ENCODE peak calls at places on chromosome 15, in seven cellular contexts. I is lower lobe of right lung, V is fibroblast of the aortic adventitia, W is nephron progenitor cell, G is GM12865, E is Caco-2, Y is thoracic aorta. T is an unnamed sample.

GRCh38 chr15:30990451-30991300 is 752 bp downstream of the MTMR10 start:
- DNase-seq in I (no peak), V (peak; percentile 49), W (no peak), G (no peak), E (no peak), Y (no peak), T (no peak)

GRCh38 chr15:82710208-82710555 is 507 bp upstream of the AP3B2 start:
- DNase-seq in I (no peak), V (no peak), W (no peak), G (no peak), E (no peak), Y (no peak), T (no peak)

GRCh38 chr15:76336254-76337046 is at the start of gene ISL2:
- DNase-seq in I (peak; percentile 84), V (peak; percentile 72), W (peak; percentile 86), G (peak; percentile 97), E (peak; percentile 97), Y (no peak), T (peak; percentile 93)

GRCh38 chr15:64580696-64581407 is 120.5 kb downstream of the ZNF609 start:
- DNase-seq in I (no peak), V (no peak), W (no peak), G (no peak), E (no peak), Y (no peak), T (no peak)

GRCh38 chr15:82571722-82572222 is 31.5 kb upstream of the RPS17 start:
- DNase-seq in I (peak; percentile 57), V (peak; percentile 76), W (peak; percentile 48), G (no peak), E (no peak), Y (peak; percentile 11), T (no peak)

GRCh38 chr15:50166216-50166615 is 15.8 kb upstream of the SLC27A2 start:
- DNase-seq in I (no peak), V (peak; percentile 86), W (no peak), G (no peak), E (no peak), Y (no peak), T (no peak)

GRCh38 chr15:63836579-63836978 is 2.8 kb upstream of the HERC1 start:
- DNase-seq in I (no peak), V (peak; percentile 38), W (no peak), G (no peak), E (no peak), Y (no peak), T (no peak)

GRCh38 chr15:45821390-45821789 is 186.6 kb downstream of the SQOR start:
- DNase-seq in I (no peak), V (no peak), W (no peak), G (no peak), E (no peak), Y (no peak), T (no peak)

GRCh38 chr15:25894371-25894902 is 31.3 kb upstream of the ATP10A start:
- DNase-seq in I (no peak), V (no peak), W (no peak), G (no peak), E (no peak), Y (no peak), T (no peak)

GRCh38 chr15:74632601-74633000 is 17.0 kb downstream of the CLK3 start:
- DNase-seq in I (no peak), V (no peak), W (no peak), G (no peak), E (no peak), Y (no peak), T (no peak)

GRCh38 chr15:90382305-90382704 is 5.7 kb upstream of the IQGAP1 start:
- DNase-seq in I (no peak), V (no peak), W (no peak), G (no peak), E (no peak), Y (no peak), T (no peak)

GRCh38 chr15:73678498-73678897 is 5.7 kb upstream of the CD276 start:
- DNase-seq in I (no peak), V (no peak), W (no peak), G (no peak), E (no peak), Y (no peak), T (no peak)

GRCh38 chr15:101045236-101045646 is 126.1 kb downstream of the LRRK1 start:
- DNase-seq in I (peak; percentile 21), V (no peak), W (no peak), G (no peak), E (no peak), Y (no peak), T (no peak)

GRCh38 chr15:43517354-43518072 is at the start of gene MAP1A:
- DNase-seq in I (no peak), V (peak; percentile 70), W (peak; percentile 64), G (no peak), E (peak; percentile 34), Y (no peak), T (no peak)

DNA sequence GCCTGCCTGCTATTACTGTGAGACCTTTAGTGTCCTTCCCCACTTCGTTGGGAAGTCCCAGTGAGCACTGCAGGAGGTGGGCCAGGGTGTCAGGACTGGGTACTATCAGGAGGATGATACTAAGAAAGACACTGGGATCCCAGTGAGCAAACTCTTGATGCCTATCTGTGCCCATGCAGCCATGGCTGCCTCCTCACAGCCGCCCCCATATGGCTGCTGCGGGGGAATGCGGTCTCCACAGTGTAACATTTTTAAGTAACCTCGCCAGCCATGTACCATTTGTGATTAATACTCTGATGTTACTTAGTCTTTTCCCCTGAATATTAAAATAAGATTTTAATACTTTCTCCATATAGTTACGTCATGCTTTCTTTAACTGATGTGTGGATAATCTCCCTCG is 312.2 kb downstream of the RYR3 start:
- DNase-seq in I (no peak), V (no peak), W (no peak), G (peak; percentile 2), E (no peak), Y (no peak), T (no peak)
- TF ChIP-seq CTCF in I (no peak), V (no peak), W (peak; percentile 14), G (peak; percentile 7), E (peak; percentile 11), Y (no peak), T (peak; percentile 21)

DNA sequence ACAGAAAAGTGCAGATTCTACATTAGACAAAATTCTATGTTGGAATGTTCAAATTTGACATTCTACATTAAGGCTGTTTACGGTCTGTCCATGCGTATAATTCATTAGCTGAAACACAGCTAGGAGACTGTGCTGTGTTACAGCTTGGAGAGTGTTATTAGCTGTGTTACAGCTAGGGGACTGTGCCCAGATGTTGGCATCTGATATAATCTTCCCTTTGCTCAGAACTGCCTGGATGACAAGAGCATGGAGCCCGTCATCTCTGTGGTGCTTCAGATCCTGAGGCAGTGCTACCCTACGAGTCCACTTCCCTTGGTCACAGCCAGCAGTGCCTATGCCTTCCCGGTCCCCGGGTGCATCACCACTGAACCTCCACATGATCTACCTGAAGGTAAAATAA is 177.0 kb downstream of the AGBL1 start:
- DNase-seq in I (no peak), V (no peak), W (no peak), G (no peak), E (no peak), Y (no peak), T (no peak)
- TF ChIP-seq CTCF in I (no peak), V (no peak), W (no peak), G (no peak), E (no peak), Y (no peak), T (no peak)

GRCh38 chr15:81410318-81410753 is 36.3 kb upstream of the TMC3 start:
- DNase-seq in I (no peak), V (peak; percentile 92), W (peak; percentile 37), G (peak; percentile 51), E (peak; percentile 39), Y (peak; percentile 9), T (no peak)
- TF ChIP-seq CTCF in I (peak; percentile 48), V (peak; percentile 55), W (peak; percentile 56), G (no peak), E (peak; percentile 27), Y (peak; percentile 11), T (peak; percentile 24)

GRCh38 chr15:95987886-95988573 is 342.5 kb upstream of the NR2F2 start:
- DNase-seq in I (no peak), V (no peak), W (no peak), G (no peak), E (no peak), Y (no peak), T (no peak)

GRCh38 chr15:95988574-95988887 is 342.0 kb upstream of the NR2F2 start:
- DNase-seq in I (no peak), V (no peak), W (peak; percentile 14), G (peak; percentile 36), E (no peak), Y (no peak), T (no peak)

GRCh38 chr15:95989392-95989791 is 341.1 kb upstream of the NR2F2 start:
- DNase-seq in I (no peak), V (no peak), W (no peak), G (peak; percentile 20), E (no peak), Y (no peak), T (no peak)

GRCh38 chr15:95987299-95987698 is 343.2 kb upstream of the NR2F2 start:
- DNase-seq in I (no peak), V (no peak), W (no peak), G (peak; percentile 50), E (no peak), Y (no peak), T (no peak)

GRCh38 chr15:95990833-95991232 is 339.7 kb upstream of the NR2F2 start:
- DNase-seq in I (no peak), V (no peak), W (no peak), G (peak; percentile 72), E (no peak), Y (no peak), T (peak; percentile 42)
- TF ChIP-seq CTCF in I (no peak), V (no peak), W (no peak), G (no peak), E (no peak), Y (no peak), T (no peak)

GRCh38 chr15:83747718-83748110 is 93.8 kb downstream of the ADAMTSL3 start:
- DNase-seq in I (no peak), V (peak; percentile 7), W (no peak), G (no peak), E (no peak), Y (no peak), T (no peak)

GRCh38 chr15:83746231-83746630 is 92.3 kb downstream of the ADAMTSL3 start:
- DNase-seq in I (no peak), V (no peak), W (no peak), G (no peak), E (no peak), Y (no peak), T (no peak)

GRCh38 chr15:83745771-83746170 is 91.8 kb downstream of the ADAMTSL3 start:
- DNase-seq in I (no peak), V (no peak), W (no peak), G (no peak), E (no peak), Y (no peak), T (no peak)

DNA sequence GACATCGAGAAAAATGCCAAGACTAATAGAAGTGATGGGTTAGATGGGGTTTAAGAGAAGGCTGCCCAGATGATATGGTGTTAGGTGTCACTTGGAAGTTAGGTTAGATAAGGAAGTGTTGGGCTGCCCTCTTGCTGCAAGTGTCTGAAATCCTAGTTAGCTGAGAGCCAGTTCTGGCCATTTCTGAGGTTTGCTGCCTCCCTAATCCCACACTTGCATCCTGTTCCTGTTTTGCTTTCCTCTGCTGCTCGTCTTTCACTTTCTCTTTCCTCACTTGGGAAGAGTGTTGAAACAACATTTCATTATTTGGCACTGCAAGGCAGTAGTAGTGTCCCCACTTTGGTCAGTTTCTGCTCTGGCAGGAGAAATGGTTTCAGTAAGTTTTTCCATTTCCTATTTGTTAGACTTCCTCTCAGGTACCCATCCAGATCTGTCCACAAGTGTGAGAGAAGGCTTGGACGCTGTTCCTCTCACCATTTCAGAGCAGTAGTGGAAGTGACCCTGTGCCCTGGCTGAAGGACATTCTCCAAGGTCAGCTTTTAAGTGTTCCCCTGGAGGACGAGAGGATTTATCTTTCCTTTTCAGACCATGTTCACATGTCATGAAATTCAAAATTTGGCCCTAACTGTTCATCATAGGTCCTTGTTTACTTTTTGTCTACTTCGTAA is 93.3 kb downstream of the ADAMTSL3 start:
- DNase-seq in I (no peak), V (peak; percentile 79), W (no peak), G (peak; percentile 5), E (no peak), Y (no peak), T (no peak)
- TF ChIP-seq CTCF in I (peak; percentile 18), V (peak; percentile 45), W (no peak), G (no peak), E (peak; percentile 11), Y (peak; percentile 47), T (no peak)